ENCODE peak calls at places on chromosomes 16 and 17, in four cellular contexts. One of them, this sample, is unnamed.

GRCh38 chr17:58242171-58242784 is 3.9 kb downstream of the LPO start:
- DNase-seq in fibroblast of pulmonary artery: no peak
- DNase-seq in astrocyte: no peak
- DNase-seq in dorsolateral prefrontal cortex: no peak
- DNase-seq in this sample: no peak

GRCh38 chr17:70060415-70060814 is 14.6 kb upstream of the KCNJ16 start:
- DNase-seq in fibroblast of pulmonary artery: peak; percentile 30
- DNase-seq in astrocyte: peak; percentile 49
- DNase-seq in dorsolateral prefrontal cortex: no peak
- DNase-seq in this sample: no peak

GRCh38 chr16:78286076-78286475 is 186.6 kb downstream of the WWOX start:
- DNase-seq in fibroblast of pulmonary artery: no peak
- DNase-seq in astrocyte: no peak
- DNase-seq in dorsolateral prefrontal cortex: no peak
- DNase-seq in this sample: no peak

GRCh38 chr16:9090101-9090959 is 1.1 kb upstream of the HAPSTR1 start:
- DNase-seq in fibroblast of pulmonary artery: no peak
- DNase-seq in astrocyte: no peak
- DNase-seq in dorsolateral prefrontal cortex: no peak
- DNase-seq in this sample: no peak

GRCh38 chr17:79304907-79305306 is 230.3 kb downstream of the ENGASE start:
- DNase-seq in fibroblast of pulmonary artery: no peak
- DNase-seq in astrocyte: no peak
- DNase-seq in dorsolateral prefrontal cortex: no peak
- DNase-seq in this sample: no peak

GRCh38 chr16:57892041-57892440 is 78.9 kb downstream of the CNGB1 start:
- DNase-seq in fibroblast of pulmonary artery: peak; percentile 16
- DNase-seq in astrocyte: peak; percentile 100
- DNase-seq in dorsolateral prefrontal cortex: no peak
- DNase-seq in this sample: peak; percentile 59

GRCh38 chr17:43858201-43858600 is 11.2 kb downstream of the CD300LG start:
- DNase-seq in fibroblast of pulmonary artery: no peak
- DNase-seq in astrocyte: no peak
- DNase-seq in dorsolateral prefrontal cortex: no peak
- DNase-seq in this sample: no peak

GRCh38 chr17:68468785-68469184 is 11.5 kb upstream of the WIPI1 start:
- DNase-seq in fibroblast of pulmonary artery: peak; percentile 26
- DNase-seq in astrocyte: no peak
- DNase-seq in dorsolateral prefrontal cortex: no peak
- DNase-seq in this sample: no peak

GRCh38 chr17:57553525-57553924 is 191.6 kb downstream of the CCDC182 start:
- DNase-seq in fibroblast of pulmonary artery: peak; percentile 75
- DNase-seq in astrocyte: peak; percentile 80
- DNase-seq in dorsolateral prefrontal cortex: no peak
- DNase-seq in this sample: no peak

GRCh38 chr17:40095944-40096791 is 4.2 kb downstream of the NR1D1 start:
- DNase-seq in fibroblast of pulmonary artery: no peak
- DNase-seq in astrocyte: no peak
- DNase-seq in dorsolateral prefrontal cortex: no peak
- DNase-seq in this sample: no peak

GRCh38 chr16:7577588-7577987 is 244.9 kb downstream of the RBFOX1 start:
- DNase-seq in fibroblast of pulmonary artery: no peak
- DNase-seq in astrocyte: no peak
- DNase-seq in dorsolateral prefrontal cortex: no peak
- DNase-seq in this sample: no peak

GRCh38 chr16:84044108-84044488 is 1.5 kb upstream of the SLC38A8 start:
- DNase-seq in fibroblast of pulmonary artery: peak; percentile 40
- DNase-seq in astrocyte: no peak
- DNase-seq in dorsolateral prefrontal cortex: no peak
- DNase-seq in this sample: no peak

GRCh38 chr17:60106377-60107059 is 27.8 kb upstream of the HEATR6 start:
- DNase-seq in fibroblast of pulmonary artery: peak; percentile 51
- DNase-seq in astrocyte: peak; percentile 59
- DNase-seq in dorsolateral prefrontal cortex: no peak
- DNase-seq in this sample: no peak

GRCh38 chr16:81610144-81610842 is 165.7 kb downstream of the CMIP start:
- DNase-seq in fibroblast of pulmonary artery: peak; percentile 79
- DNase-seq in astrocyte: peak; percentile 84
- DNase-seq in dorsolateral prefrontal cortex: peak; percentile 69
- DNase-seq in this sample: no peak
- H3K4me3 ChIP-seq in fibroblast of pulmonary artery: peak overlapping the region; percentile 43
- H3K4me3 ChIP-seq in astrocyte: no peak overlapping the region
- H3K4me3 ChIP-seq in dorsolateral prefrontal cortex: peak overlapping the region; percentile 53
- H3K4me3 ChIP-seq in this sample: no peak overlapping the region

GRCh38 chr17:28948342-28948741 is 3.0 kb downstream of the PHF12 start:
- DNase-seq in fibroblast of pulmonary artery: no peak
- DNase-seq in astrocyte: no peak
- DNase-seq in dorsolateral prefrontal cortex: no peak
- DNase-seq in this sample: no peak
- H3K4me3 ChIP-seq in fibroblast of pulmonary artery: peak overlapping the region; percentile 93
- H3K4me3 ChIP-seq in astrocyte: peak overlapping the region; percentile 86
- H3K4me3 ChIP-seq in dorsolateral prefrontal cortex: peak overlapping the region; percentile 81
- H3K4me3 ChIP-seq in this sample: peak overlapping the region; percentile 89

DNA sequence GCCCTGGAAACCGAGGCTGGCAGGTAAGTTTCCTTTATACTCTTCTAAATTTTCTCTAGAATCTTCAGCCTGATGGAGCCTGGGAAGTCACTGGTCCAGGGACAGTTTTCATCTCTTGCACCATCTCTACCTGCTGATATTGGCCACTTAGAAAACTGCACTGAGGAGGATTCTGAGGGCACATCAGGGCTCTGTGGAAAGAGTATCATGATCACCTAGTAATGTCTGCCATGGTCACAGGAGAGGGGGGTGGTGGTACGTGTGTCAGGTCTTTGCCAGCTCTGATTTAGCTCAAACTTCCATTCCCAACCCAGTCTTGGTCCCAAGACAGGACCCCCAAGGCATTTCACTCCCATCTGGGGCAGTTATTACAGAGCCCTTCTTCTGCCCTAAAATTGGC is 35.2 kb upstream of the DOC2B start:
- DNase-seq in fibroblast of pulmonary artery: no peak
- DNase-seq in astrocyte: no peak
- DNase-seq in dorsolateral prefrontal cortex: no peak
- DNase-seq in this sample: no peak
- H3K4me3 ChIP-seq in fibroblast of pulmonary artery: no peak overlapping the region
- H3K4me3 ChIP-seq in astrocyte: no peak overlapping the region
- H3K4me3 ChIP-seq in dorsolateral prefrontal cortex: no peak overlapping the region
- H3K4me3 ChIP-seq in this sample: no peak overlapping the region

GRCh38 chr17:13590441-13590840 is 11.3 kb downstream of the HS3ST3A1 start:
- DNase-seq in fibroblast of pulmonary artery: no peak
- DNase-seq in astrocyte: no peak
- DNase-seq in dorsolateral prefrontal cortex: no peak
- DNase-seq in this sample: no peak
- H3K4me3 ChIP-seq in fibroblast of pulmonary artery: no peak overlapping the region
- H3K4me3 ChIP-seq in astrocyte: no peak overlapping the region
- H3K4me3 ChIP-seq in dorsolateral prefrontal cortex: no peak overlapping the region
- H3K4me3 ChIP-seq in this sample: no peak overlapping the region

GRCh38 chr16:31010943-31011342 is 505 bp upstream of the STX1B start:
- DNase-seq in fibroblast of pulmonary artery: no peak
- DNase-seq in astrocyte: no peak
- DNase-seq in dorsolateral prefrontal cortex: peak; percentile 19
- DNase-seq in this sample: no peak
- H3K4me3 ChIP-seq in fibroblast of pulmonary artery: peak overlapping the region; percentile 22
- H3K4me3 ChIP-seq in astrocyte: peak overlapping the region; percentile 59
- H3K4me3 ChIP-seq in dorsolateral prefrontal cortex: peak overlapping the region; percentile 46
- H3K4me3 ChIP-seq in this sample: peak overlapping the region; percentile 57

This sample was measured in AG04449.